ENCODE peak calls at places on chromosomes 3 and 15, in six cellular contexts. V is uterus, Q is ovary, T is hepatocyte, O is lower lobe of right lung, R is heart left ventricle. H is an unnamed sample.

GRCh38 chr3:172528677-172529076 is 5.4 kb upstream of the TNFSF10 start:
- DNase-seq in V (no peak), Q (no peak), T (no peak), O (no peak), R (no peak), H (no peak)

GRCh38 chr3:114565201-114565600 is 271.4 kb downstream of the TIGIT start:
- DNase-seq in V (peak), Q (no peak), T (no peak), O (no peak), R (peak), H (no peak)

GRCh38 chr3:126179825-126180476 is 435 bp downstream of the ALDH1L1 start:
- DNase-seq in V (peak), Q (peak), T (peak), O (no peak), R (peak), H (no peak)

GRCh38 chr3:178558637-178559036 is 22.4 kb downstream of the KCNMB2 start:
- DNase-seq in V (no peak), Q (no peak), T (no peak), O (no peak), R (no peak), H (no peak)

GRCh38 chr3:105885261-105885660 is 16.4 kb upstream of the CBLB start:
- DNase-seq in V (no peak), Q (no peak), T (no peak), O (no peak), R (no peak), H (no peak)

GRCh38 chr3:107284570-107284969 is 92.7 kb upstream of the CCDC54 start:
- DNase-seq in V (no peak), Q (no peak), T (no peak), O (no peak), R (no peak), H (no peak)

GRCh38 chr15:34582461-34583357 is 742 bp downstream of the GOLGA8B start:
- DNase-seq in V (peak), Q (peak), T (peak), O (no peak), R (peak), H (no peak)

GRCh38 chr3:154290187-154290586 is 34.1 kb downstream of the DHX36 start:
- DNase-seq in V (no peak), Q (no peak), T (no peak), O (no peak), R (no peak), H (no peak)

GRCh38 chr3:178202199-178202598 is 334.0 kb upstream of the KCNMB2 start:
- DNase-seq in V (no peak), Q (no peak), T (peak), O (no peak), R (no peak), H (no peak)

GRCh38 chr3:37155782-37156181 is 18.6 kb downstream of the LRRFIP2 start:
- DNase-seq in V (no peak), Q (no peak), T (no peak), O (no peak), R (no peak), H (no peak)

GRCh38 chr3:138849541-138849940 is 14.8 kb upstream of the PIK3CB start:
- DNase-seq in V (no peak), Q (no peak), T (no peak), O (no peak), R (no peak), H (no peak)

GRCh38 chr3:33787328-33788009 is 11.0 kb upstream of the PDCD6IP start:
- DNase-seq in V (peak), Q (peak), T (peak), O (peak), R (no peak), H (peak)

GRCh38 chr3:172536993-172537419 is 13.8 kb upstream of the TNFSF10 start:
- DNase-seq in V (no peak), Q (no peak), T (no peak), O (no peak), R (no peak), H (no peak)

GRCh38 chr3:68919000-68919399 is 13.3 kb downstream of the TAFA4 start:
- DNase-seq in V (no peak), Q (no peak), T (peak), O (no peak), R (no peak), H (no peak)

GRCh38 chr15:91289324-91289723 is 189.3 kb downstream of the SV2B start:
- DNase-seq in V (no peak), Q (no peak), T (no peak), O (no peak), R (no peak), H (no peak)

GRCh38 chr15:63238796-63239195 is 38.6 kb upstream of the APH1B start:
- DNase-seq in V (no peak), Q (no peak), T (no peak), O (no peak), R (no peak), H (no peak)

GRCh38 chr3:133568294-133569014 is 5.0 kb upstream of the CDV3 start:
- DNase-seq in V (no peak), Q (no peak), T (peak), O (no peak), R (no peak), H (peak)

GRCh38 chr3:36366308-36366707 is 14.0 kb upstream of the STAC start:
- DNase-seq in V (no peak), Q (no peak), T (no peak), O (no peak), R (no peak), H (no peak)

GRCh38 chr3:172201990-172202318 is 162.6 kb downstream of the FNDC3B start:
- DNase-seq in V (no peak), Q (no peak), T (peak), O (no peak), R (no peak), H (peak)

GRCh38 chr3:111315911-111316310 is 226.1 kb upstream of the CD96 start:
- DNase-seq in V (no peak), Q (no peak), T (no peak), O (no peak), R (no peak), H (peak)

GRCh38 chr15:46892621-46893160 is 824.6 kb upstream of the SEMA6D start:
- DNase-seq in V (no peak), Q (no peak), T (no peak), O (no peak), R (no peak), H (no peak)
- H3K4me3 ChIP-seq in V (no peak), Q (no peak), T (no peak), O (no peak), R (no peak), H (no peak)

DNA sequence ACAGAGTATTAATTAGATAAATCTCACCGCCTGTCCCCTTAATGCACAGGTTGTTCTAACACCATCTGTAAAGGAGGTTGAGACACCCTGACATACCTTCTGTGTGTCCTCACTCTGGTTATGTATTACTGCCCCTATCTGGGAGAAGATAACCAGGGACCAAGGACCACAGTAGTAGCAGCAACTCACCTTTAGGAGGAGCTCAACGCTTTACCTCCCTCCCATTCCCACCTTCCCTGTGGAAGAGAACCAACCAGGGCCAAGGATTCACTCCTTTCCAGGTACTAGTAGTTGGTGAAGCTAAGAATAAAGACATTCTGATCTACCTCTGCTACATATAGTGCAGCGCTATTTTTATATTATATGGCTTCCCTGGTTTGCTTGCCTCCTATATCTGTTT is 232.6 kb downstream of the MEX3B start:
- DNase-seq in V (no peak), Q (no peak), T (peak), O (no peak), R (no peak), H (no peak)
- TF ChIP-seq CTCF in V (no peak), Q (no peak), T (peak), O (no peak), R (no peak), H (peak)

GRCh38 chr15:73002509-73002908 is 49.8 kb upstream of the NEO1 start:
- DNase-seq in V (no peak), Q (no peak), T (no peak), O (no peak), R (no peak), H (peak)
- H3K4me3 ChIP-seq in V (no peak), Q (no peak), T (no peak), O (no peak), R (no peak), H (no peak)

DNA sequence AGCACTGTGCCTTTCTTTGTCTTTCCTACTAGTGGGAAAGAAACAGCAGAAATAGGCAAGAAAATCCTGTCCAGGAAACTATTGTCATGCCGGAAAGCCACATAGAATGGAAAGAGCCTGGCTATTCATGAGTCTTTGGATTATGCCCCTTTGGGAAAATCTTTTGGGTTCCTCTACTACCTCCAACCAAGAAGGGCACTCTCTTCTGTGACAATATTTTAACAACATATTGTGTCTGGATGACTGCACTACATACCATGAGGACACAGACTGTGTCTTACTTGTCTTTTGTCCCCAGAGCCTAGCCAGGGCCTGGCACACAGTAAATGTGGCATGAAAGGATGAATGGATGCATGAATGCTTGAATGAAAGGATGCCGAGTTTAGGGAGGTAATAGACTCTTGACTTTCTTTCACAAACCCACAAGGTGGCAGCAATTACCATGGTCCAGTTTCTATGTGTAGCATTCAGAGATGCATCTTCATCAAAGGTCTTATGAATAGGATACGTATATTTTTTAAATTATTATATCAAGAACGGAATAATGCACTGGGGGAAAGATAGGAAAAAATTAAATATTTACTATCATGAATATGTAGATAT is 30.3 kb downstream of the ARL14 start:
- DNase-seq in V (no peak), Q (no peak), T (peak), O (no peak), R (no peak), H (no peak)
- TF ChIP-seq CTCF in V (peak), Q (peak), T (peak), O (peak), R (peak), H (peak)

GRCh38 chr3:50319872-50320625 is 2.5 kb downstream of the HYAL2 start:
- DNase-seq in V (peak), Q (peak), T (no peak), O (no peak), R (no peak), H (no peak)

GRCh38 chr3:50319181-50319871 is 3.2 kb downstream of the HYAL2 start:
- DNase-seq in V (no peak), Q (no peak), T (no peak), O (no peak), R (no peak), H (no peak)

GRCh38 chr3:50321146-50321843 is 1.2 kb downstream of the HYAL2 start:
- DNase-seq in V (peak), Q (peak), T (peak), O (peak), R (peak), H (no peak)

GRCh38 chr3:50321844-50322385 is 630 bp downstream of the HYAL2 start:
- DNase-seq in V (no peak), Q (peak), T (no peak), O (no peak), R (no peak), H (no peak)

GRCh38 chr3:50320853-50321145 is 1.7 kb downstream of the HYAL2 start:
- DNase-seq in V (no peak), Q (no peak), T (no peak), O (no peak), R (no peak), H (no peak)
- H3K4me3 ChIP-seq in V (peak), Q (peak), T (peak), O (peak), R (peak), H (peak)

GRCh38 chr3:101229681-101230080 is 90.7 kb downstream of the IMPG2 start:
- DNase-seq in V (no peak), Q (no peak), T (no peak), O (no peak), R (no peak), H (no peak)
- TF ChIP-seq CTCF in V (no peak), Q (no peak), T (peak), O (no peak), R (no peak), H (peak)

GRCh38 chr15:58676766-58677165 is 72.7 kb downstream of the ADAM10 start:
- DNase-seq in V (no peak), Q (no peak), T (no peak), O (no peak), R (no peak), H (no peak)

GRCh38 chr15:58682234-58682633 is 67.3 kb downstream of the ADAM10 start:
- DNase-seq in V (no peak), Q (no peak), T (no peak), O (no peak), R (no peak), H (no peak)

GRCh38 chr15:58678683-58679082 is 70.8 kb downstream of the ADAM10 start:
- DNase-seq in V (no peak), Q (no peak), T (no peak), O (no peak), R (no peak), H (no peak)

DNA sequence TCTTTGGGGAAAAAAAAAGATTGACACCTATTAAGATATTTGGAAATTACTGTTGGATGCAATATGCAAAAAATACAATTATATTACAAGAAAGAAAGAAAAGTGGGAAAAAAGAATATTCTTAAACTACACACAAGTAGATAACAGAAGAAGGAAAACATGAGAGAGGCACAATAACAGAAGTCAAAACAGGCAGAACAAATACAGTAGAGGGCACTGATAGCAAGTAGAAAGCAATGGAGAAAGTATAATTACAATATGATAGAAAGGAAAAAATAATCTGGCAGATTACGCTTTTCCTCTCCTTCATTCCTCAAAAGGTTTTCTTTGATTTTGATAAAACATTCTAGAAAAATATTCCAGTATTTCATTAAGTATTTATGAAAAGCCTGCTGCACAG is 72.1 kb downstream of the ADAM10 start:
- DNase-seq in V (no peak), Q (no peak), T (no peak), O (no peak), R (no peak), H (no peak)
- H3K4me3 ChIP-seq in V (no peak), Q (no peak), T (no peak), O (no peak), R (no peak), H (no peak)

H was measured in AG04449.